ENCODE peak calls at places on chromosomes 13 and 19, in eight cellular contexts. H is CD8-positive, alpha-beta memory T cell; E is neural progenitor cell; X is GM12865; G is mucosa of descending colon; O is AG20443; C is glomerular endothelial cell; D is activated CD4-positive, alpha-beta T cell treated with anti-CD3 and anti-CD28 coated beads for 48 hours. Y is an unnamed sample.

GRCh38 chr13:110294146-110294545 is 12.8 kb downstream of the COL4A1 start:
- DNase-seq in H (no peak), G (no peak), D (no peak), C (no peak), X (no peak), E (no peak), O (peak; percentile 68), Y (no peak)

GRCh38 chr13:113943821-113944565 is 29.9 kb downstream of the C13orf46 start:
- DNase-seq in H (no peak), E (no peak), D (no peak), C (no peak), G (peak; percentile 15), O (no peak), X (no peak), Y (no peak)

GRCh38 chr19:30297969-30298368 is 74.2 kb upstream of the ZNF536 start:
- DNase-seq in O (no peak), X (no peak), H (no peak), E (no peak), C (no peak), G (no peak), D (no peak), Y (peak; percentile 20)

GRCh38 chr19:42129399-42130253 is 2.6 kb downstream of the POU2F2 start:
- DNase-seq in D (no peak), G (peak; percentile 38), C (no peak), H (no peak), O (peak; percentile 89), X (peak; percentile 93), E (no peak), Y (no peak)

GRCh38 chr19:53195265-53195879 is 2.2 kb upstream of the ZNF665 start:
- DNase-seq in D (peak; percentile 75), C (peak; percentile 72), G (peak; percentile 75), X (peak; percentile 75), H (peak; percentile 59), E (peak; percentile 88), O (peak; percentile 66), Y (peak; percentile 89)

GRCh38 chr19:8329993-8330392 is 8.7 kb downstream of the RPS28 start:
- DNase-seq in G (no peak), H (no peak), D (no peak), E (no peak), O (no peak), C (no peak), X (no peak), Y (no peak)

GRCh38 chr19:10805758-10806247 is 30.2 kb downstream of the TMED1 start:
- DNase-seq in X (no peak), G (no peak), D (no peak), C (no peak), E (no peak), O (no peak), H (no peak), Y (no peak)

GRCh38 chr19:7862413-7862951 is 11.7 kb downstream of the PRR36 start:
- DNase-seq in G (peak; percentile 88), E (peak; percentile 96), H (peak; percentile 68), C (no peak), O (peak; percentile 82), D (peak; percentile 80), X (peak; percentile 84), Y (peak; percentile 96)

GRCh38 chr13:51785592-51786424 is 18.2 kb downstream of the DHRS12 start:
- DNase-seq in G (no peak), E (peak; percentile 68), C (no peak), H (no peak), O (no peak), D (no peak), X (no peak), Y (no peak)

GRCh38 chr13:106859505-106859904 is 291.6 kb upstream of the ARGLU1 start:
- DNase-seq in O (no peak), C (no peak), G (no peak), X (no peak), E (peak; percentile 20), H (no peak), D (no peak), Y (peak; percentile 77)

GRCh38 chr19:57465680-57466381 is 8.9 kb upstream of the VN1R1 start:
- DNase-seq in X (peak; percentile 62), H (no peak), D (peak; percentile 32), C (no peak), O (no peak), G (no peak), E (peak; percentile 32), Y (no peak)

GRCh38 chr19:30175987-30176386 is 196.2 kb upstream of the ZNF536 start:
- DNase-seq in E (no peak), X (no peak), H (no peak), C (no peak), D (no peak), G (no peak), O (no peak), Y (no peak)

GRCh38 chr13:30395192-30396158 is 26.8 kb upstream of the UBE2L5 start:
- DNase-seq in G (peak; percentile 91), H (peak; percentile 61), O (peak; percentile 84), C (peak; percentile 47), X (peak; percentile 87), D (peak; percentile 78), E (peak; percentile 40), Y (peak; percentile 77)

GRCh38 chr19:58128041-58128685 is 22.4 kb downstream of the ZNF329 start:
- DNase-seq in G (no peak), E (no peak), D (no peak), X (no peak), H (no peak), C (no peak), O (no peak), Y (no peak)

GRCh38 chr13:31591834-31592233 is 147.5 kb upstream of the RXFP2 start:
- DNase-seq in G (no peak), D (no peak), H (no peak), X (no peak), C (no peak), O (no peak), E (no peak), Y (no peak)

GRCh38 chr13:36918246-36919060 is 1.6 kb downstream of the SMAD9 start:
- DNase-seq in O (peak; percentile 22), H (no peak), D (no peak), C (peak; percentile 14), X (peak; percentile 5), E (peak; percentile 69), G (no peak), Y (no peak)

GRCh38 chr19:30144794-30145193 is 202.8 kb downstream of the URI1 start:
- DNase-seq in C (no peak), X (no peak), O (no peak), G (peak; percentile 39), H (no peak), E (no peak), D (no peak), Y (no peak)

GRCh38 chr19:44071824-44072542 is at the start of gene ZNF284:
- DNase-seq in G (peak; percentile 88), X (peak; percentile 71), O (peak; percentile 94), H (peak; percentile 69), E (peak; percentile 93), C (no peak), D (peak; percentile 86), Y (peak; percentile 95)

GRCh38 chr19:3821857-3822364 is 35.7 kb upstream of the MATK start:
- DNase-seq in G (peak; percentile 87), C (no peak), X (peak; percentile 76), H (peak; percentile 83), D (peak; percentile 94), E (peak; percentile 81), O (peak; percentile 86), Y (peak; percentile 76)

GRCh38 chr19:39398297-39398864 is 7.2 kb downstream of the MED29 start:
- DNase-seq in G (peak; percentile 87), O (peak; percentile 84), D (peak; percentile 77), X (peak; percentile 84), E (no peak), H (peak; percentile 46), C (no peak), Y (no peak)

GRCh38 chr13:114130131-114130707 is 2.2 kb downstream of the RASA3 start:
- DNase-seq in X (peak; percentile 13), C (no peak), H (no peak), O (no peak), E (peak; percentile 57), D (no peak), G (no peak), Y (no peak)

GRCh38 chr19:3210347-3211017 is 14.0 kb upstream of the CELF5 start:
- DNase-seq in O (peak; percentile 82), H (peak; percentile 53), C (peak; percentile 1), E (peak; percentile 61), D (peak; percentile 83), G (peak; percentile 82), X (peak; percentile 61), Y (peak; percentile 83)

GRCh38 chr19:44308011-44308410 is 3.2 kb upstream of the ZNF235 start:
- DNase-seq in D (no peak), X (no peak), G (no peak), E (no peak), H (no peak), C (no peak), O (peak; percentile 48), Y (no peak)